ENCODE peak calls at places on chromosomes 2 and 18, in five cellular contexts. One of them, this sample, is unnamed.

GRCh38 chr2:178796079-178796677 is 11.0 kb downstream of the TTN start:
- DNase-seq in activated CD8-positive, alpha-beta T cell treated with anti-CD3 and anti-CD28 coated beads for 36 hours: no peak
- DNase-seq in ELR: peak
- DNase-seq in heart left ventricle: no peak
- DNase-seq in left ventricle myocardium inferior: no peak
- DNase-seq in this sample: no peak

GRCh38 chr2:219362524-219363164 is 25.1 kb downstream of the DNPEP start:
- DNase-seq in activated CD8-positive, alpha-beta T cell treated with anti-CD3 and anti-CD28 coated beads for 36 hours: peak
- DNase-seq in ELR: peak
- DNase-seq in heart left ventricle: peak
- DNase-seq in left ventricle myocardium inferior: peak
- DNase-seq in this sample: no peak

GRCh38 chr18:22681912-22682311 is 251.2 kb upstream of the RBBP8 start:
- DNase-seq in activated CD8-positive, alpha-beta T cell treated with anti-CD3 and anti-CD28 coated beads for 36 hours: no peak
- DNase-seq in ELR: no peak
- DNase-seq in heart left ventricle: no peak
- DNase-seq in left ventricle myocardium inferior: no peak
- DNase-seq in this sample: no peak

GRCh38 chr18:63444567-63444966 is 22.3 kb upstream of the VPS4B start:
- DNase-seq in activated CD8-positive, alpha-beta T cell treated with anti-CD3 and anti-CD28 coated beads for 36 hours: no peak
- DNase-seq in ELR: peak
- DNase-seq in heart left ventricle: no peak
- DNase-seq in left ventricle myocardium inferior: no peak
- DNase-seq in this sample: no peak

GRCh38 chr2:238433941-238434845 is 7.5 kb downstream of the ASB1 start:
- DNase-seq in activated CD8-positive, alpha-beta T cell treated with anti-CD3 and anti-CD28 coated beads for 36 hours: no peak
- DNase-seq in ELR: peak
- DNase-seq in heart left ventricle: no peak
- DNase-seq in left ventricle myocardium inferior: no peak
- DNase-seq in this sample: no peak

GRCh38 chr2:198173242-198173641 is 368.8 kb downstream of the PLCL1 start:
- DNase-seq in activated CD8-positive, alpha-beta T cell treated with anti-CD3 and anti-CD28 coated beads for 36 hours: no peak
- DNase-seq in ELR: no peak
- DNase-seq in heart left ventricle: no peak
- DNase-seq in left ventricle myocardium inferior: no peak
- DNase-seq in this sample: no peak

GRCh38 chr18:79511671-79512301 is 116.1 kb downstream of the NFATC1 start:
- DNase-seq in activated CD8-positive, alpha-beta T cell treated with anti-CD3 and anti-CD28 coated beads for 36 hours: no peak
- DNase-seq in ELR: no peak
- DNase-seq in heart left ventricle: peak
- DNase-seq in left ventricle myocardium inferior: no peak
- DNase-seq in this sample: peak

GRCh38 chr2:241112592-241112991 is 10.5 kb upstream of the MTERF4 start:
- DNase-seq in activated CD8-positive, alpha-beta T cell treated with anti-CD3 and anti-CD28 coated beads for 36 hours: peak
- DNase-seq in ELR: no peak
- DNase-seq in heart left ventricle: no peak
- DNase-seq in left ventricle myocardium inferior: no peak
- DNase-seq in this sample: no peak

GRCh38 chr18:76756491-76757288 is 65.7 kb upstream of the ZNF236 start:
- DNase-seq in activated CD8-positive, alpha-beta T cell treated with anti-CD3 and anti-CD28 coated beads for 36 hours: no peak
- DNase-seq in ELR: no peak
- DNase-seq in heart left ventricle: no peak
- DNase-seq in left ventricle myocardium inferior: no peak
- DNase-seq in this sample: peak

GRCh38 chr2:239073270-239073669 is 225.4 kb downstream of the TWIST2 start:
- DNase-seq in activated CD8-positive, alpha-beta T cell treated with anti-CD3 and anti-CD28 coated beads for 36 hours: no peak
- DNase-seq in ELR: no peak
- DNase-seq in heart left ventricle: no peak
- DNase-seq in left ventricle myocardium inferior: peak
- DNase-seq in this sample: no peak

GRCh38 chr18:555705-556402 is 24.3 kb upstream of the CETN1 start:
- DNase-seq in activated CD8-positive, alpha-beta T cell treated with anti-CD3 and anti-CD28 coated beads for 36 hours: no peak
- DNase-seq in ELR: peak
- DNase-seq in heart left ventricle: no peak
- DNase-seq in left ventricle myocardium inferior: no peak
- DNase-seq in this sample: no peak

GRCh38 chr2:241456546-241456945 is 51.8 kb downstream of the STK25 start:
- DNase-seq in activated CD8-positive, alpha-beta T cell treated with anti-CD3 and anti-CD28 coated beads for 36 hours: no peak
- DNase-seq in ELR: no peak
- DNase-seq in heart left ventricle: no peak
- DNase-seq in left ventricle myocardium inferior: no peak
- DNase-seq in this sample: no peak

GRCh38 chr18:28824183-28824574 is 647.2 kb upstream of the CDH2 start:
- DNase-seq in activated CD8-positive, alpha-beta T cell treated with anti-CD3 and anti-CD28 coated beads for 36 hours: no peak
- DNase-seq in ELR: no peak
- DNase-seq in heart left ventricle: no peak
- DNase-seq in left ventricle myocardium inferior: no peak
- DNase-seq in this sample: no peak

GRCh38 chr18:63476666-63477065 is at the start of gene SERPINB5:
- DNase-seq in activated CD8-positive, alpha-beta T cell treated with anti-CD3 and anti-CD28 coated beads for 36 hours: no peak
- DNase-seq in ELR: no peak
- DNase-seq in heart left ventricle: no peak
- DNase-seq in left ventricle myocardium inferior: no peak
- DNase-seq in this sample: no peak

GRCh38 chr2:6642011-6642410 is 223.7 kb downstream of the CMPK2 start:
- DNase-seq in activated CD8-positive, alpha-beta T cell treated with anti-CD3 and anti-CD28 coated beads for 36 hours: no peak
- DNase-seq in ELR: no peak
- DNase-seq in heart left ventricle: no peak
- DNase-seq in left ventricle myocardium inferior: no peak
- DNase-seq in this sample: no peak

GRCh38 chr2:233802132-233802815 is 24.1 kb downstream of the MROH2A start:
- DNase-seq in activated CD8-positive, alpha-beta T cell treated with anti-CD3 and anti-CD28 coated beads for 36 hours: no peak
- DNase-seq in ELR: no peak
- DNase-seq in heart left ventricle: no peak
- DNase-seq in left ventricle myocardium inferior: no peak
- DNase-seq in this sample: peak

GRCh38 chr2:226792155-226792871 is 7.3 kb downstream of the IRS1 start:
- DNase-seq in activated CD8-positive, alpha-beta T cell treated with anti-CD3 and anti-CD28 coated beads for 36 hours: no peak
- DNase-seq in ELR: peak
- DNase-seq in heart left ventricle: no peak
- DNase-seq in left ventricle myocardium inferior: no peak
- DNase-seq in this sample: no peak

GRCh38 chr2:200782243-200782642 is 29.5 kb upstream of the BZW1 start:
- DNase-seq in activated CD8-positive, alpha-beta T cell treated with anti-CD3 and anti-CD28 coated beads for 36 hours: no peak
- DNase-seq in ELR: peak
- DNase-seq in heart left ventricle: no peak
- DNase-seq in left ventricle myocardium inferior: no peak
- DNase-seq in this sample: no peak

GRCh38 chr2:63064197-63064596 is 13.6 kb downstream of the OTX1 start:
- DNase-seq in activated CD8-positive, alpha-beta T cell treated with anti-CD3 and anti-CD28 coated beads for 36 hours: no peak
- DNase-seq in ELR: no peak
- DNase-seq in heart left ventricle: no peak
- DNase-seq in left ventricle myocardium inferior: no peak
- DNase-seq in this sample: no peak

GRCh38 chr2:225033440-225034390 is 8.6 kb downstream of the DOCK10 start:
- DNase-seq in activated CD8-positive, alpha-beta T cell treated with anti-CD3 and anti-CD28 coated beads for 36 hours: no peak
- DNase-seq in ELR: no peak
- DNase-seq in heart left ventricle: no peak
- DNase-seq in left ventricle myocardium inferior: no peak
- DNase-seq in this sample: no peak

GRCh38 chr18:8643479-8643878 is 34.2 kb downstream of the RAB12 start:
- DNase-seq in activated CD8-positive, alpha-beta T cell treated with anti-CD3 and anti-CD28 coated beads for 36 hours: no peak
- DNase-seq in ELR: no peak
- DNase-seq in heart left ventricle: no peak
- DNase-seq in left ventricle myocardium inferior: no peak
- DNase-seq in this sample: no peak

GRCh38 chr18:55833543-55833942 is 245.6 kb upstream of the TCF4 start:
- DNase-seq in activated CD8-positive, alpha-beta T cell treated with anti-CD3 and anti-CD28 coated beads for 36 hours: no peak
- DNase-seq in ELR: peak
- DNase-seq in heart left ventricle: no peak
- DNase-seq in left ventricle myocardium inferior: no peak
- DNase-seq in this sample: no peak

GRCh38 chr2:219636144-219636915 is 8.9 kb downstream of the SLC4A3 start:
- DNase-seq in activated CD8-positive, alpha-beta T cell treated with anti-CD3 and anti-CD28 coated beads for 36 hours: no peak
- DNase-seq in ELR: no peak
- DNase-seq in heart left ventricle: no peak
- DNase-seq in left ventricle myocardium inferior: no peak
- DNase-seq in this sample: peak

GRCh38 chr2:102558463-102558862 is 60.9 kb upstream of the SLC9A2 start:
- DNase-seq in activated CD8-positive, alpha-beta T cell treated with anti-CD3 and anti-CD28 coated beads for 36 hours: no peak
- DNase-seq in ELR: peak
- DNase-seq in heart left ventricle: no peak
- DNase-seq in left ventricle myocardium inferior: no peak
- DNase-seq in this sample: no peak

GRCh38 chr2:54067851-54068375 is 47.5 kb upstream of the ACYP2 start:
- DNase-seq in activated CD8-positive, alpha-beta T cell treated with anti-CD3 and anti-CD28 coated beads for 36 hours: no peak
- DNase-seq in ELR: peak
- DNase-seq in heart left ventricle: no peak
- DNase-seq in left ventricle myocardium inferior: no peak
- DNase-seq in this sample: no peak

GRCh38 chr2:160014227-160014626 is 48.2 kb downstream of the PLA2R1 start:
- DNase-seq in activated CD8-positive, alpha-beta T cell treated with anti-CD3 and anti-CD28 coated beads for 36 hours: no peak
- DNase-seq in ELR: no peak
- DNase-seq in heart left ventricle: no peak
- DNase-seq in left ventricle myocardium inferior: no peak
- DNase-seq in this sample: no peak

GRCh38 chr2:180572346-180572745 is 408.1 kb upstream of the UBE2E3 start:
- DNase-seq in activated CD8-positive, alpha-beta T cell treated with anti-CD3 and anti-CD28 coated beads for 36 hours: no peak
- DNase-seq in ELR: peak
- DNase-seq in heart left ventricle: no peak
- DNase-seq in left ventricle myocardium inferior: no peak
- DNase-seq in this sample: no peak

GRCh38 chr2:161580426-161580825 is 43.8 kb upstream of the SLC4A10 start:
- DNase-seq in activated CD8-positive, alpha-beta T cell treated with anti-CD3 and anti-CD28 coated beads for 36 hours: no peak
- DNase-seq in ELR: no peak
- DNase-seq in heart left ventricle: no peak
- DNase-seq in left ventricle myocardium inferior: no peak
- DNase-seq in this sample: no peak

GRCh38 chr2:102073168-102073724 is 69.3 kb upstream of the IL1R1 start:
- DNase-seq in activated CD8-positive, alpha-beta T cell treated with anti-CD3 and anti-CD28 coated beads for 36 hours: no peak
- DNase-seq in ELR: no peak
- DNase-seq in heart left ventricle: no peak
- DNase-seq in left ventricle myocardium inferior: no peak
- DNase-seq in this sample: no peak

GRCh38 chr2:218781691-218782528 is at the start of gene CYP27A1:
- DNase-seq in activated CD8-positive, alpha-beta T cell treated with anti-CD3 and anti-CD28 coated beads for 36 hours: peak
- DNase-seq in ELR: peak
- DNase-seq in heart left ventricle: peak
- DNase-seq in left ventricle myocardium inferior: peak
- DNase-seq in this sample: peak

GRCh38 chr2:157692768-157693167 is 64.1 kb upstream of the ACVR1C start:
- DNase-seq in activated CD8-positive, alpha-beta T cell treated with anti-CD3 and anti-CD28 coated beads for 36 hours: no peak
- DNase-seq in ELR: peak
- DNase-seq in heart left ventricle: no peak
- DNase-seq in left ventricle myocardium inferior: no peak
- DNase-seq in this sample: no peak

GRCh38 chr2:165927353-165927752 is 26.2 kb downstream of the TTC21B start:
- DNase-seq in activated CD8-positive, alpha-beta T cell treated with anti-CD3 and anti-CD28 coated beads for 36 hours: no peak
- DNase-seq in ELR: peak
- DNase-seq in heart left ventricle: no peak
- DNase-seq in left ventricle myocardium inferior: no peak
- DNase-seq in this sample: no peak

GRCh38 chr2:70596739-70597138 is 43.1 kb upstream of the TGFA start:
- DNase-seq in activated CD8-positive, alpha-beta T cell treated with anti-CD3 and anti-CD28 coated beads for 36 hours: no peak
- DNase-seq in ELR: peak
- DNase-seq in heart left ventricle: no peak
- DNase-seq in left ventricle myocardium inferior: no peak
- DNase-seq in this sample: no peak

GRCh38 chr2:10864888-10865551 is 46.7 kb upstream of the KCNF1 start:
- DNase-seq in activated CD8-positive, alpha-beta T cell treated with anti-CD3 and anti-CD28 coated beads for 36 hours: peak
- DNase-seq in ELR: no peak
- DNase-seq in heart left ventricle: no peak
- DNase-seq in left ventricle myocardium inferior: no peak
- DNase-seq in this sample: no peak

GRCh38 chr2:236146436-236146835 is 21.8 kb downstream of the GBX2 start:
- DNase-seq in activated CD8-positive, alpha-beta T cell treated with anti-CD3 and anti-CD28 coated beads for 36 hours: no peak
- DNase-seq in ELR: no peak
- DNase-seq in heart left ventricle: no peak
- DNase-seq in left ventricle myocardium inferior: no peak
- DNase-seq in this sample: peak

This sample was measured in posterior vena cava.